ENCODE peak calls at places on chromosomes 3 and 15, in ten cellular contexts. One of them, this sample, is unnamed.

GRCh38 chr15:52481915-52482314 is 46.8 kb downstream of the MYO5A start:
- DNase-seq in neural progenitor cell: no peak
- DNase-seq in endothelial cell: no peak
- DNase-seq in GM12864: peak
- DNase-seq in GM12865: peak
- DNase-seq in RWPE1: no peak
- DNase-seq in neural crest cell: no peak
- DNase-seq in cardiac muscle cell: no peak
- DNase-seq in colonic mucosa: no peak
- DNase-seq in cardiac fibroblast: peak
- DNase-seq in this sample: no peak

GRCh38 chr3:173932624-173933023 is 535.1 kb downstream of the NLGN1 start:
- DNase-seq in neural progenitor cell: no peak
- DNase-seq in endothelial cell: no peak
- DNase-seq in GM12864: no peak
- DNase-seq in GM12865: no peak
- DNase-seq in RWPE1: no peak
- DNase-seq in neural crest cell: no peak
- DNase-seq in cardiac muscle cell: no peak
- DNase-seq in colonic mucosa: no peak
- DNase-seq in cardiac fibroblast: peak
- DNase-seq in this sample: peak

GRCh38 chr3:160667452-160667851 is 9.5 kb upstream of the ARL14 start:
- DNase-seq in neural progenitor cell: no peak
- DNase-seq in endothelial cell: no peak
- DNase-seq in GM12864: no peak
- DNase-seq in GM12865: peak
- DNase-seq in RWPE1: peak
- DNase-seq in neural crest cell: no peak
- DNase-seq in cardiac muscle cell: no peak
- DNase-seq in colonic mucosa: peak
- DNase-seq in cardiac fibroblast: no peak
- DNase-seq in this sample: peak

GRCh38 chr3:175338775-175339535 is 479.8 kb downstream of the NAALADL2 start:
- DNase-seq in neural progenitor cell: peak
- DNase-seq in endothelial cell: no peak
- DNase-seq in GM12864: no peak
- DNase-seq in GM12865: peak
- DNase-seq in RWPE1: peak
- DNase-seq in neural crest cell: no peak
- DNase-seq in cardiac muscle cell: no peak
- DNase-seq in colonic mucosa: peak
- DNase-seq in cardiac fibroblast: peak
- DNase-seq in this sample: peak

GRCh38 chr3:11591006-11591360 is 52.7 kb downstream of the VGLL4 start:
- DNase-seq in neural progenitor cell: no peak
- DNase-seq in endothelial cell: no peak
- DNase-seq in GM12864: no peak
- DNase-seq in GM12865: no peak
- DNase-seq in RWPE1: no peak
- DNase-seq in neural crest cell: no peak
- DNase-seq in cardiac muscle cell: no peak
- DNase-seq in colonic mucosa: no peak
- DNase-seq in cardiac fibroblast: peak
- DNase-seq in this sample: no peak

GRCh38 chr3:133988631-133989161 is 41.0 kb downstream of the SLCO2A1 start:
- DNase-seq in neural progenitor cell: peak
- DNase-seq in endothelial cell: no peak
- DNase-seq in GM12864: no peak
- DNase-seq in GM12865: no peak
- DNase-seq in RWPE1: peak
- DNase-seq in neural crest cell: no peak
- DNase-seq in cardiac muscle cell: no peak
- DNase-seq in colonic mucosa: peak
- DNase-seq in cardiac fibroblast: no peak
- DNase-seq in this sample: no peak

GRCh38 chr3:188749010-188749617 is 422.7 kb upstream of the TPRG1 start:
- DNase-seq in neural progenitor cell: peak
- DNase-seq in endothelial cell: peak
- DNase-seq in GM12864: peak
- DNase-seq in GM12865: peak
- DNase-seq in RWPE1: no peak
- DNase-seq in neural crest cell: peak
- DNase-seq in cardiac muscle cell: peak
- DNase-seq in colonic mucosa: peak
- DNase-seq in cardiac fibroblast: no peak
- DNase-seq in this sample: peak

GRCh38 chr15:74614744-74615312 is 808 bp upstream of the CLK3 start:
- DNase-seq in neural progenitor cell: peak
- DNase-seq in endothelial cell: no peak
- DNase-seq in GM12864: no peak
- DNase-seq in GM12865: peak
- DNase-seq in RWPE1: no peak
- DNase-seq in neural crest cell: peak
- DNase-seq in cardiac muscle cell: peak
- DNase-seq in colonic mucosa: peak
- DNase-seq in cardiac fibroblast: peak
- DNase-seq in this sample: peak

GRCh38 chr3:26087751-26088150 is 297.9 kb downstream of the OXSM start:
- DNase-seq in neural progenitor cell: no peak
- DNase-seq in endothelial cell: no peak
- DNase-seq in GM12864: no peak
- DNase-seq in GM12865: no peak
- DNase-seq in RWPE1: no peak
- DNase-seq in neural crest cell: no peak
- DNase-seq in cardiac muscle cell: no peak
- DNase-seq in colonic mucosa: no peak
- DNase-seq in cardiac fibroblast: no peak
- DNase-seq in this sample: no peak

GRCh38 chr3:26084629-26085028 is 294.7 kb downstream of the OXSM start:
- DNase-seq in neural progenitor cell: no peak
- DNase-seq in endothelial cell: no peak
- DNase-seq in GM12864: no peak
- DNase-seq in GM12865: no peak
- DNase-seq in RWPE1: no peak
- DNase-seq in neural crest cell: no peak
- DNase-seq in cardiac muscle cell: no peak
- DNase-seq in colonic mucosa: no peak
- DNase-seq in cardiac fibroblast: no peak
- DNase-seq in this sample: no peak

GRCh38 chr3:26090589-26090988 is 300.7 kb downstream of the OXSM start:
- DNase-seq in neural progenitor cell: no peak
- DNase-seq in endothelial cell: no peak
- DNase-seq in GM12864: no peak
- DNase-seq in GM12865: no peak
- DNase-seq in RWPE1: no peak
- DNase-seq in neural crest cell: no peak
- DNase-seq in cardiac muscle cell: no peak
- DNase-seq in colonic mucosa: no peak
- DNase-seq in cardiac fibroblast: no peak
- DNase-seq in this sample: no peak

GRCh38 chr3:26091096-26091495 is 301.2 kb downstream of the OXSM start:
- DNase-seq in neural progenitor cell: no peak
- DNase-seq in endothelial cell: no peak
- DNase-seq in GM12864: no peak
- DNase-seq in GM12865: no peak
- DNase-seq in RWPE1: no peak
- DNase-seq in neural crest cell: no peak
- DNase-seq in cardiac muscle cell: no peak
- DNase-seq in colonic mucosa: no peak
- DNase-seq in cardiac fibroblast: no peak
- DNase-seq in this sample: no peak

DNA sequence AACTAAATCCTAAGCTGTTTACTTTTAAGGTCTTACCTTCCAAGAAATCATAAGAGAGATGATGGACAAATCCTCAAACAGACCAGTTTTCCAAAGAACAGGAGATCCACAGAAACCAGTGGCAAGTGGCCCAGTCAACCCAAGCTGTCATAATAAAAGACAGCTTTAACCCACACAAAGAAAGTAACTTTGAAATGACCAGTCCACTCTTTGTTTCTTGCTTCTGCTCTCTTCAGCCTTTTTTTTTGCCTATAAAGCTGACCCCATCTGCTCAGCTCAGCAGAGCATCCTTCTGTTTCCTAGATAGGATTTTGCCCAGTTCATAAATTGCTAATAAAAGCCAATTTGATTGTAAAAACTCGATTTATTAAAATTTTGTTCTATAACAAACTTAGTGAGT is 299.4 kb downstream of the OXSM start:
- DNase-seq in neural progenitor cell: no peak
- DNase-seq in endothelial cell: no peak
- DNase-seq in GM12864: no peak
- DNase-seq in GM12865: no peak
- DNase-seq in RWPE1: no peak
- DNase-seq in neural crest cell: no peak
- DNase-seq in cardiac muscle cell: no peak
- DNase-seq in colonic mucosa: no peak
- DNase-seq in cardiac fibroblast: no peak
- DNase-seq in this sample: no peak
- TF ChIP-seq CTCF in neural progenitor cell: no peak
- TF ChIP-seq CTCF in endothelial cell: no peak
- TF ChIP-seq CTCF in GM12864: no peak
- TF ChIP-seq CTCF in GM12865: no peak
- TF ChIP-seq CTCF in RWPE1: no peak
- TF ChIP-seq CTCF in neural crest cell: no peak
- TF ChIP-seq CTCF in cardiac muscle cell: no peak
- TF ChIP-seq CTCF in colonic mucosa: no peak
- TF ChIP-seq CTCF in cardiac fibroblast: no peak
- TF ChIP-seq CTCF in this sample: no peak

GRCh38 chr15:90300541-90300940 is 35.1 kb downstream of the NGRN start:
- DNase-seq in neural progenitor cell: no peak
- DNase-seq in endothelial cell: no peak
- DNase-seq in GM12864: no peak
- DNase-seq in GM12865: no peak
- DNase-seq in RWPE1: no peak
- DNase-seq in neural crest cell: no peak
- DNase-seq in cardiac muscle cell: no peak
- DNase-seq in colonic mucosa: no peak
- DNase-seq in cardiac fibroblast: no peak
- DNase-seq in this sample: no peak

GRCh38 chr15:90301901-90302300 is 36.4 kb downstream of the NGRN start:
- DNase-seq in neural progenitor cell: no peak
- DNase-seq in endothelial cell: no peak
- DNase-seq in GM12864: no peak
- DNase-seq in GM12865: no peak
- DNase-seq in RWPE1: no peak
- DNase-seq in neural crest cell: no peak
- DNase-seq in cardiac muscle cell: no peak
- DNase-seq in colonic mucosa: no peak
- DNase-seq in cardiac fibroblast: no peak
- DNase-seq in this sample: no peak

GRCh38 chr15:90296996-90297395 is 31.5 kb downstream of the NGRN start:
- DNase-seq in neural progenitor cell: no peak
- DNase-seq in endothelial cell: no peak
- DNase-seq in GM12864: no peak
- DNase-seq in GM12865: no peak
- DNase-seq in RWPE1: no peak
- DNase-seq in neural crest cell: no peak
- DNase-seq in cardiac muscle cell: no peak
- DNase-seq in colonic mucosa: no peak
- DNase-seq in cardiac fibroblast: no peak
- DNase-seq in this sample: no peak

GRCh38 chr15:90305932-90306331 is 40.5 kb downstream of the NGRN start:
- DNase-seq in neural progenitor cell: no peak
- DNase-seq in endothelial cell: no peak
- DNase-seq in GM12864: no peak
- DNase-seq in GM12865: no peak
- DNase-seq in RWPE1: no peak
- DNase-seq in neural crest cell: no peak
- DNase-seq in cardiac muscle cell: no peak
- DNase-seq in colonic mucosa: no peak
- DNase-seq in cardiac fibroblast: no peak
- DNase-seq in this sample: no peak

GRCh38 chr15:90300988-90301715 is 35.7 kb downstream of the NGRN start:
- DNase-seq in neural progenitor cell: peak
- DNase-seq in endothelial cell: peak
- DNase-seq in GM12864: peak
- DNase-seq in GM12865: peak
- DNase-seq in RWPE1: peak
- DNase-seq in neural crest cell: peak
- DNase-seq in cardiac muscle cell: peak
- DNase-seq in colonic mucosa: peak
- DNase-seq in cardiac fibroblast: peak
- DNase-seq in this sample: peak
- TF ChIP-seq CTCF in neural progenitor cell: peak
- TF ChIP-seq CTCF in endothelial cell: peak
- TF ChIP-seq CTCF in GM12864: peak
- TF ChIP-seq CTCF in GM12865: peak
- TF ChIP-seq CTCF in RWPE1: peak
- TF ChIP-seq CTCF in neural crest cell: peak
- TF ChIP-seq CTCF in cardiac muscle cell: peak
- TF ChIP-seq CTCF in colonic mucosa: peak
- TF ChIP-seq CTCF in cardiac fibroblast: peak
- TF ChIP-seq CTCF in this sample: peak

DNA sequence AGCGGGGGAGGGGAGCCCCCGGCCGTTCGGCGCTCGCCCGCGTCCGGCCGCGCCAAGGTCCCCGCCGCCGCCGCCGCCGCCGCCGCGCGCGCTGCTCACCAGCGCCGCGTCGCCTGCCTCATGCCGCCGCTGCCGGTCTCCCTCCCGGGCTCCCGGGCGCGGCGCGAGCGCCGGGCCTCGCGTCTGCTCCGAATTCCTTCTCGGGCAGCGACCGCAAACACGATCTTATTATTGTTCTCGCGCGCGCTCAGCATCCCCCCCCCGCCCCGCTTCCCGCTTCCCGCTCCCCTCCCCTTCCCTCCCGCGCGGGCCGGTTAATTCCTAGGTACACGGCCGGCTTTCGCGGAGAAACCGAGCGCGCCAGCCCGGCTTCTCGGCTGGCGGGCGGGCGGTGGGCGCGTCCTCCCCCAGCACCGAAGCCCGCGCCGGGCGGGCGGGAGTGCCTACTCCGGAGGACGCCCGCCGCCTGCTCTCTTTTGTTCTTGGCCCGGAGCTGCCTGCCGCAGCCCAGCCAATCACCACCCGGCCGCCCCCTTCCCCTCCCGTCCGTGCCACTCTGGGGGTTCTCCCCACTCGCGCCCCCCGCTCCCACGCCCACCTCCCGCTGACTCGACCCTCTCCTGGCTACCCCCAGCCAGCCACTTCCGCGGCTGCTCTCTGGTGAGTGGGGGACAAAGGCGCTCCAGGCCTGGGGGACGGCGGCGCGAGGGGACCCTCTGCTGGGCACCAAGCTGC is at the start of gene HDGFL3:
- DNase-seq in neural progenitor cell: peak
- DNase-seq in endothelial cell: peak
- DNase-seq in GM12864: no peak
- DNase-seq in GM12865: peak
- DNase-seq in RWPE1: peak
- DNase-seq in neural crest cell: peak
- DNase-seq in cardiac muscle cell: peak
- DNase-seq in colonic mucosa: peak
- DNase-seq in cardiac fibroblast: peak
- DNase-seq in this sample: peak
- TF ChIP-seq CTCF in neural progenitor cell: no peak
- TF ChIP-seq CTCF in endothelial cell: no peak
- TF ChIP-seq CTCF in GM12864: peak
- TF ChIP-seq CTCF in GM12865: peak
- TF ChIP-seq CTCF in RWPE1: no peak
- TF ChIP-seq CTCF in neural crest cell: peak
- TF ChIP-seq CTCF in cardiac muscle cell: peak
- TF ChIP-seq CTCF in colonic mucosa: no peak
- TF ChIP-seq CTCF in cardiac fibroblast: no peak
- TF ChIP-seq CTCF in this sample: no peak

DNA sequence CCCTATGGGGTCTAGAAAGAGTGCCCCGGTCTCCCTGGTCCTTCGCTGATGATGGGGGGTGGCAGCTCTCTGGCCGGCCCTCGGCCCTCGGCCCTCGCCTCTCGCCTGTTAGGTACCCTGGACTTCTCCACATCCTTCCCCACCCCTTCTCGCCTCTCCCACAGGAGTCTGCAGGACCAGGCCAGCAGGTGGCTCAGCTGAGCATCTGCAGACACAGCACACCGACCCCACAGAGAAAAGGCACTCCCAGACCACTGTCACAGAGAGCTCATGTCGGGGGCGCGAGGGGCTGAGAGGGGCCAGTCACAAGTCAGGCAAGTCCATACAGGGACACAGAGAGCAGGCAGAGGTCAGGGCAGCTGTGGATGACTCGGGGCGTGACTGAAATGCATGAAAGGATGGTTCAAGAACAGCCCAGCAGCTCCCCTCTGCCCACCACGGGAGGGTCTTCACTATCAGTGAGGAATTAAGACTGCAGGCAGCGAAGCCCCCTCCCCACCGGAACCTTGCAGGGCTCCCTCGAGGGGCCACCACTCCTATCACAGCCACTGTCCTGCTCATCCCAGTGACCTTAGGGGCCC is 181.7 kb upstream of the NSMCE3 start:
- DNase-seq in neural progenitor cell: peak
- DNase-seq in endothelial cell: peak
- DNase-seq in GM12864: no peak
- DNase-seq in GM12865: peak
- DNase-seq in RWPE1: no peak
- DNase-seq in neural crest cell: peak
- DNase-seq in cardiac muscle cell: peak
- DNase-seq in colonic mucosa: no peak
- DNase-seq in cardiac fibroblast: no peak
- DNase-seq in this sample: no peak
- TF ChIP-seq CTCF in neural progenitor cell: peak
- TF ChIP-seq CTCF in endothelial cell: no peak
- TF ChIP-seq CTCF in GM12864: peak
- TF ChIP-seq CTCF in GM12865: peak
- TF ChIP-seq CTCF in RWPE1: no peak
- TF ChIP-seq CTCF in neural crest cell: peak
- TF ChIP-seq CTCF in cardiac muscle cell: no peak
- TF ChIP-seq CTCF in colonic mucosa: no peak
- TF ChIP-seq CTCF in cardiac fibroblast: no peak
- TF ChIP-seq CTCF in this sample: no peak